ENCODE peak calls at places on chromosomes 3 and 15, in ten cellular contexts. G is cardiac fibroblast, H is brain microvascular endothelial cell, K is PC-3, A is COR-L47, E is AG08396, J is NCI-H1436, Y is A549, T is NCI-H1105, B is RWPE1. F is an unnamed sample.

GRCh38 chr3:172312006-172312405 is 136.2 kb downstream of the GHSR start:
- DNase-seq in A (no peak), H (no peak), T (no peak), J (no peak), E (no peak), B (no peak), K (no peak), Y (no peak), G (no peak), F (peak; percentile 33)

GRCh38 chr3:175731543-175731942 is 872.4 kb downstream of the NAALADL2 start:
- DNase-seq in H (no peak), T (peak; percentile 61), B (no peak), J (no peak), A (peak; percentile 34), E (no peak), G (no peak), Y (no peak), K (no peak), F (no peak)

GRCh38 chr3:46671541-46672348 is 21.7 kb downstream of the ALS2CL start:
- DNase-seq in A (no peak), H (no peak), K (no peak), Y (no peak), J (no peak), G (no peak), E (no peak), T (no peak), B (no peak), F (no peak)

GRCh38 chr3:58281069-58281468 is 25.0 kb upstream of the RPP14 start:
- DNase-seq in K (no peak), G (no peak), B (no peak), A (no peak), E (no peak), J (no peak), H (no peak), T (no peak), Y (no peak), F (no peak)

GRCh38 chr15:62927196-62927595 is 115.4 kb upstream of the TPM1 start:
- DNase-seq in J (no peak), A (no peak), E (no peak), H (no peak), G (no peak), T (no peak), B (no peak), K (no peak), Y (peak; percentile 70), F (peak; percentile 21)

GRCh38 chr15:86650084-86650483 is 570.4 kb downstream of the AGBL1 start:
- DNase-seq in G (no peak), T (no peak), J (no peak), H (no peak), A (no peak), K (peak; percentile 32), B (peak; percentile 41), Y (peak; percentile 40), E (no peak), F (peak; percentile 8)

GRCh38 chr3:30496496-30496966 is 109.9 kb upstream of the TGFBR2 start:
- DNase-seq in A (no peak), H (peak; percentile 74), G (peak; percentile 87), T (no peak), K (peak; percentile 17), Y (no peak), E (peak; percentile 50), J (no peak), B (no peak), F (peak; percentile 70)

GRCh38 chr15:50128266-50128665 is 9.2 kb upstream of the ATP8B4 start:
- DNase-seq in T (no peak), E (no peak), H (no peak), B (no peak), K (no peak), J (no peak), G (no peak), A (peak; percentile 7), Y (peak; percentile 52), F (no peak)

GRCh38 chr3:65352951-65353350 is 665.2 kb upstream of the ADAMTS9 start:
- DNase-seq in G (peak; percentile 8), J (no peak), H (no peak), E (no peak), A (no peak), K (no peak), T (no peak), B (no peak), Y (no peak), F (peak; percentile 2)

GRCh38 chr3:190538288-190538687 is 24.4 kb downstream of the IL1RAP start:
- DNase-seq in Y (no peak), G (no peak), H (no peak), B (no peak), J (no peak), A (no peak), E (no peak), K (no peak), T (no peak), F (no peak)

GRCh38 chr3:187104342-187104741 is 35.0 kb downstream of the RPL39L start:
- DNase-seq in E (no peak), Y (no peak), G (peak; percentile 38), J (no peak), K (no peak), T (no peak), H (no peak), A (no peak), B (no peak), F (no peak)

GRCh38 chr3:176526942-176527341 is 670.3 kb downstream of the TBL1XR1 start:
- DNase-seq in H (no peak), G (no peak), K (no peak), T (no peak), E (no peak), B (no peak), A (no peak), Y (no peak), J (no peak), F (no peak)

GRCh38 chr3:100518244-100518643 is 25.8 kb downstream of the TMEM45A start:
- DNase-seq in T (no peak), J (no peak), E (no peak), G (no peak), Y (no peak), H (no peak), K (no peak), B (no peak), A (no peak), F (peak; percentile 45)

GRCh38 chr3:127254730-127255129 is 33.1 kb downstream of the PRR20G start:
- DNase-seq in B (peak; percentile 40), G (peak; percentile 2), J (no peak), H (no peak), Y (peak; percentile 25), A (no peak), K (peak; percentile 38), E (no peak), T (no peak), F (no peak)

GRCh38 chr15:57118013-57118799 is 199.8 kb downstream of the TCF12 start:
- DNase-seq in T (no peak), K (peak; percentile 48), E (no peak), J (no peak), A (no peak), G (peak; percentile 52), B (peak; percentile 15), Y (peak; percentile 19), H (peak; percentile 21), F (peak; percentile 25)

GRCh38 chr15:87874896-87875661 is 381.5 kb downstream of the NTRK3 start:
- DNase-seq in H (no peak), T (no peak), K (no peak), G (no peak), Y (no peak), E (no peak), B (no peak), J (no peak), A (no peak), F (peak; percentile 13)

GRCh38 chr15:35871282-35871681 is 325.3 kb upstream of the DPH6 start:
- DNase-seq in B (peak; percentile 38), E (no peak), T (no peak), G (no peak), Y (no peak), H (no peak), A (no peak), K (peak; percentile 26), J (no peak), F (no peak)

GRCh38 chr15:85758655-85758978 is 36.1 kb downstream of the KLHL25 start:
- DNase-seq in H (no peak), E (no peak), Y (no peak), A (no peak), B (no peak), G (no peak), J (no peak), T (no peak), K (no peak), F (no peak)

GRCh38 chr3:105537371-105538075 is 170.8 kb downstream of the ALCAM start:
- DNase-seq in G (peak; percentile 27), T (no peak), J (no peak), A (no peak), H (no peak), K (no peak), B (no peak), E (no peak), Y (no peak), F (no peak)

GRCh38 chr15:84982301-84982920 is 755 bp downstream of the PDE8A start:
- DNase-seq in E (no peak), B (no peak), G (peak; percentile 48), T (no peak), A (no peak), J (no peak), K (peak; percentile 33), Y (peak; percentile 59), H (no peak), F (peak; percentile 41)

GRCh38 chr3:143119974-143120715 is 574 bp downstream of the CHST2 start:
- DNase-seq in J (no peak), A (peak; percentile 51), K (no peak), T (peak; percentile 53), E (peak; percentile 60), Y (peak; percentile 15), H (peak; percentile 17), G (peak; percentile 49), B (peak; percentile 30), F (peak; percentile 21)

F was measured in fibroblast of the aortic adventitia.